ENCODE peak calls at places on chromosome 11, in four cellular contexts. N is HepG2, T is WTC11, R is A549. L is an unnamed sample.

GRCh38 chr11:134741453-134742227 is 329.6 kb upstream of the B3GAT1 start:
- DNase-seq in T (no peak), N (peak), R (no peak), L (no peak)

GRCh38 chr11:63564056-63564784 is 1.0 kb upstream of the PLAAT2 start:
- DNase-seq in T (no peak), R (no peak), N (no peak), L (no peak)

GRCh38 chr11:19871531-19871930 is 158.9 kb downstream of the NAV2 start:
- DNase-seq in N (no peak), T (no peak), R (no peak), L (no peak)

GRCh38 chr11:111412293-111412692 is 33.2 kb upstream of the POU2AF1 start:
- DNase-seq in R (no peak), N (no peak), T (no peak), L (no peak)

GRCh38 chr11:126891556-126892217 is 108.9 kb downstream of the KIRREL3 start:
- DNase-seq in T (no peak), R (no peak), N (no peak), L (no peak)

GRCh38 chr11:12031856-12032526 is 23.6 kb upstream of the DKK3 start:
- DNase-seq in R (no peak), N (no peak), T (no peak), L (no peak)

GRCh38 chr11:6755303-6755952 is 16.3 kb downstream of the OR2AG2 start:
- DNase-seq in N (peak), T (peak), R (peak), L (peak)

GRCh38 chr11:33449798-33450197 is 192.6 kb downstream of the HIPK3 start:
- DNase-seq in T (no peak), R (no peak), N (no peak), L (no peak)

GRCh38 chr11:1825039-1825740 is 9.6 kb upstream of the SYT8 start:
- DNase-seq in R (peak), N (peak), T (peak), L (peak)

GRCh38 chr11:121452609-121453150 is at the start of gene SORL1-AS1:
- DNase-seq in N (no peak), R (peak), T (no peak), L (no peak)

GRCh38 chr11:12220305-12220704 is 109.9 kb downstream of the MICAL2 start:
- DNase-seq in T (no peak), R (no peak), N (no peak), L (no peak)

GRCh38 chr11:46524201-46524600 is 69.6 kb downstream of the AMBRA1 start:
- DNase-seq in N (no peak), T (no peak), R (no peak), L (no peak)

GRCh38 chr11:61113209-61113608 is 10.9 kb downstream of the CD5 start:
- DNase-seq in N (no peak), T (no peak), R (no peak), L (no peak)

GRCh38 chr11:67312187-67313021 is 9.1 kb downstream of the SSH3 start:
- DNase-seq in T (no peak), R (no peak), N (no peak), L (peak)

GRCh38 chr11:118290923-118291322 is 13.6 kb upstream of the CD3E start:
- DNase-seq in T (no peak), N (peak), R (peak), L (no peak)

GRCh38 chr11:655036-655726 is 18.1 kb downstream of the DRD4 start:
- DNase-seq in R (no peak), N (peak), T (no peak), L (no peak)

GRCh38 chr11:61795459-61795858 is 2.7 kb downstream of the FEN1 start:
- DNase-seq in N (no peak), R (no peak), T (no peak), L (no peak)

GRCh38 chr11:16365456-16366355 is 9.4 kb upstream of the SOX6 start:
- DNase-seq in R (no peak), T (no peak), N (no peak), L (no peak)

GRCh38 chr11:69512136-69512535 is 30.7 kb downstream of the LINC01488 start:
- DNase-seq in T (no peak), N (no peak), R (no peak), L (no peak)

GRCh38 chr11:79953629-79954028 is 512.8 kb upstream of the TENM4 start:
- DNase-seq in N (no peak), T (no peak), R (no peak), L (no peak)

GRCh38 chr11:13348305-13348704 is 70.7 kb downstream of the BMAL1 start:
- DNase-seq in R (no peak), N (no peak), T (no peak), L (no peak)

GRCh38 chr11:110991621-110992355 is 253.7 kb upstream of the POU2AF2 start:
- DNase-seq in N (no peak), R (no peak), T (no peak), L (no peak)

GRCh38 chr11:112477929-112478317 is 217.3 kb upstream of the PLET1 start:
- DNase-seq in T (no peak), N (no peak), R (no peak), L (no peak)

GRCh38 chr11:120400564-120401364 is 64.6 kb downstream of the ARHGEF12 start:
- DNase-seq in T (no peak), N (peak), R (peak), L (peak)
- TF ChIP-seq HMGXB4 in T (no peak), N (no peak), R (no peak), L (no peak)

DNA sequence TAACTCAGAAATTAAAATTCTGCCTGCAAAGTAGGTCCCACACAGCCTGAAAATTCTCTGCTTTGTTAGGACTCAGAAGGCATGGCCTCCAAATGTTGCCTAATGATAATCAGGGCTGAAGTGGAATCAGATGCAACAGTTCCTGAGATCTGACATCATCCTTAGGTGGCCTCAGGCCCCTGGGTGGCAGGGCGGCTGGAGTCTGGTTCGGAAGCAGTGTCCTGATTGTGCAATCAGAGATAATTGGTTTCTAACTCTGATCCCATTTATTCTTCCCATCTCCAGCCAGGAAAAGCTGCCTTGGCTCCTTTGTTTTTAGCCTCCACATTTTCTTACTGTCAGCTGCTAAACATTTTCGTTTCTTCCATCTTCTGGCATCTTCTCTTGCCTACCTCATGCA is 399.2 kb downstream of the OPCML start:
- DNase-seq in T (no peak), N (no peak), R (no peak), L (no peak)
- TF ChIP-seq USF2 in T (no peak), N (no peak), R (no peak), L (no peak)

GRCh38 chr11:115745041-115745440 is 240.8 kb upstream of the CADM1 start:
- DNase-seq in T (peak), N (no peak), R (no peak), L (no peak)
- TF ChIP-seq HMGXB4 in T (no peak), N (no peak), R (no peak), L (no peak)

GRCh38 chr11:72233773-72234513 is 9.4 kb downstream of the INPPL1 start:
- DNase-seq in T (no peak), N (no peak), R (no peak), L (no peak)
- TF ChIP-seq USF2 in T (no peak), N (no peak), R (no peak), L (no peak)

DNA sequence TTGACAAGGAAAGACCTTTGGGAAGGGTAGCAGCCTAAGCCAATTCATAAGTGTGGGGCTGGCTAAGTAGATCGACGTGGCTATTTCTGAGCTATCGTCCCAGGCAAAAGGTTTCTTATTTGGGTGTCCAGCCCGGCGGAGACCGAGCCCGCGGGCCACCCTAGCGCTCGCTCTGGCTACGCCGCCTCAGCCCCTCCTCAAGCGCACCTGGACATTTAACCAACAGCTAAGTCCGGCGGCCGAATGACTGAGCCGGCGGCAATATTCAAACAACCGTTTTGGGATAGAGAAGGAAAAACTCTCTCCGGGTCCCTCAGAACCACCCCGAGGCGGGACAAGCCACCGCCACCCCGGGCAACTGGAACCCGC is 457 bp downstream of the RNF141 start:
- DNase-seq in N (peak), R (no peak), T (peak), L (no peak)
- TF ChIP-seq HMGXB4 in N (no peak), R (no peak), T (no peak), L (no peak)

GRCh38 chr11:71947498-71947897 is 18.7 kb downstream of the RNF121 start:
- DNase-seq in R (no peak), T (no peak), N (peak), L (no peak)
- TF ChIP-seq USF2 in R (no peak), T (no peak), N (no peak), L (no peak)

GRCh38 chr11:133163463-133164419 is 368.6 kb downstream of the OPCML start:
- DNase-seq in T (no peak), N (peak), R (peak), L (peak)
- TF ChIP-seq HMGXB4 in T (no peak), N (no peak), R (no peak), L (no peak)

GRCh38 chr11:66268953-66269906 is 791 bp downstream of the RAB1B start:
- DNase-seq in N (peak), R (peak), T (peak), L (peak)
- TF ChIP-seq USF2 in N (no peak), R (no peak), T (no peak), L (no peak)

DNA sequence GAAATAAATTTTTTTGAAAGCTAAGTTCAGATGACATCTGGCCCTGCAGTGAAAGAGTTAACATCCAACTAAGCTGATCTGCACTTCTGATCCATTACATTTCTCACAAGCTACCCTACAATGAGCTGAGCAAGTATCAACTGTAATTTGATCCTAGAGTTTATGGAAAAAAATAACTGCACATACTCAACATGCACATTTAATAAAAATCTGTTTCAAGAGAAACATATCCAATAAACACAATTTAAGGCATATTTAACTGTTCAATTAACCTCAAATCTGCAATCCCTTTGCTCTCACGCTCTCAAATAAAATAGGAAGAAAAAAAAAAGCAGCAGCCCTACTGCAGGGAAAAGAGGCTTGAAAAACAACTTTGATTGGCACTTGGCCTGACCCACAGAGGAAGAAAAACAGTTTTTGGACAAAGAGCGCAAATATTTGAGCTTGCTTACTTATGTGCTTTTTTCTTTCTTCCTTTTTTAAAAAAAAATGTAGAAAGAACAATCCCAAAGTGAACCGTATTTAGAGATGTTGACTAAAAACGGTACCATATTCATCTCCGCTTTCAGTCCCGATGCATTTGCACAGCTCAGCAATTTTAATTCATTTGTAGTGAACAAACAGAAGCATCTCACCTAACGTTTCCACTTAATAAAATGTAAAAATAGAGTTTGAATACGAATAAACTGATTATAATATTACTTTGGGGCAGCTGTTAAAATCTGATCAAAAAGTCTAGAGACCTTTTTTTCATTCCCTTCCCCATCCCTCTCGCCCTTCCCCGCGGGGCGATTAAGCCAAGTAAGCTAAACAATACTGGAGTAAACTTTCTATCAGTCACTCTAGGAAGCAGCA is 1.6 kb downstream of the SESN3 start:
- DNase-seq in T (no peak), N (no peak), R (no peak), L (no peak)
- TF ChIP-seq HMGXB4 in T (no peak), N (no peak), R (no peak), L (no peak)

GRCh38 chr11:8335186-8335585 is 71.5 kb upstream of the LMO1 start:
- DNase-seq in T (no peak), R (no peak), N (no peak), L (peak)
- TF ChIP-seq USF2 in T (no peak), R (no peak), N (no peak), L (no peak)

L was measured in K562.